ENCODE peak calls at places on chromosomes 7 and 10, in seven cellular contexts. One of them, this sample, is unnamed.

GRCh38 chr10:43201545-43202131 is 63.4 kb downstream of the CSGALNACT2 start:
- DNase-seq in MM.1S: no peak
- DNase-seq in mammary epithelial cell: no peak
- DNase-seq in Calu3: no peak
- DNase-seq in D341Med: peak
- DNase-seq in ACHN: no peak
- DNase-seq in pancreas: peak
- DNase-seq in this sample: no peak

GRCh38 chr7:77326131-77326530 is 90.0 kb downstream of the GSAP start:
- DNase-seq in MM.1S: no peak
- DNase-seq in ACHN: no peak
- DNase-seq in Calu3: no peak
- DNase-seq in D341Med: no peak
- DNase-seq in pancreas: no peak
- DNase-seq in mammary epithelial cell: peak
- DNase-seq in this sample: no peak

GRCh38 chr7:73893342-73894101 is 32.6 kb downstream of the TMEM270 start:
- DNase-seq in mammary epithelial cell: no peak
- DNase-seq in pancreas: peak
- DNase-seq in Calu3: no peak
- DNase-seq in MM.1S: no peak
- DNase-seq in ACHN: no peak
- DNase-seq in D341Med: no peak
- DNase-seq in this sample: no peak

GRCh38 chr7:2979276-2979675 is 64.4 kb downstream of the CARD11 start:
- DNase-seq in D341Med: no peak
- DNase-seq in pancreas: no peak
- DNase-seq in mammary epithelial cell: no peak
- DNase-seq in Calu3: no peak
- DNase-seq in MM.1S: peak
- DNase-seq in ACHN: no peak
- DNase-seq in this sample: no peak

GRCh38 chr7:377069-378040 is 87.4 kb downstream of the FOXL3 start:
- DNase-seq in D341Med: peak
- DNase-seq in pancreas: peak
- DNase-seq in Calu3: no peak
- DNase-seq in ACHN: no peak
- DNase-seq in mammary epithelial cell: no peak
- DNase-seq in MM.1S: no peak
- DNase-seq in this sample: no peak

GRCh38 chr7:17640730-17641377 is 299.4 kb downstream of the SNX13 start:
- DNase-seq in MM.1S: peak
- DNase-seq in D341Med: peak
- DNase-seq in mammary epithelial cell: no peak
- DNase-seq in pancreas: peak
- DNase-seq in ACHN: peak
- DNase-seq in Calu3: peak
- DNase-seq in this sample: no peak

GRCh38 chr7:135856356-135857144 is 107.9 kb upstream of the FAM180A start:
- DNase-seq in Calu3: no peak
- DNase-seq in mammary epithelial cell: peak
- DNase-seq in ACHN: peak
- DNase-seq in D341Med: no peak
- DNase-seq in MM.1S: no peak
- DNase-seq in pancreas: no peak
- DNase-seq in this sample: peak

GRCh38 chr7:130957140-130957513 is 223.1 kb upstream of the KLF14 start:
- DNase-seq in mammary epithelial cell: no peak
- DNase-seq in D341Med: no peak
- DNase-seq in MM.1S: no peak
- DNase-seq in pancreas: no peak
- DNase-seq in ACHN: no peak
- DNase-seq in Calu3: no peak
- DNase-seq in this sample: no peak

GRCh38 chr10:132239126-132240031 is 52.6 kb downstream of the DPYSL4 start:
- DNase-seq in pancreas: no peak
- DNase-seq in Calu3: no peak
- DNase-seq in MM.1S: no peak
- DNase-seq in mammary epithelial cell: no peak
- DNase-seq in ACHN: no peak
- DNase-seq in D341Med: no peak
- DNase-seq in this sample: no peak

GRCh38 chr10:71547841-71548493 is 151.2 kb downstream of the CDH23 start:
- DNase-seq in mammary epithelial cell: no peak
- DNase-seq in pancreas: no peak
- DNase-seq in Calu3: no peak
- DNase-seq in MM.1S: no peak
- DNase-seq in ACHN: no peak
- DNase-seq in D341Med: no peak
- DNase-seq in this sample: no peak

GRCh38 chr7:158802535-158803199 is 26.6 kb downstream of the ESYT2 start:
- DNase-seq in MM.1S: no peak
- DNase-seq in D341Med: no peak
- DNase-seq in ACHN: peak
- DNase-seq in mammary epithelial cell: peak
- DNase-seq in Calu3: no peak
- DNase-seq in pancreas: no peak
- DNase-seq in this sample: peak

GRCh38 chr10:63711866-63712716 is 190.9 kb downstream of the REEP3 start:
- DNase-seq in ACHN: peak
- DNase-seq in Calu3: peak
- DNase-seq in mammary epithelial cell: peak
- DNase-seq in D341Med: peak
- DNase-seq in MM.1S: no peak
- DNase-seq in pancreas: peak
- DNase-seq in this sample: peak

GRCh38 chr7:130009848-130010688 is 41.1 kb downstream of the ZC3HC1 start:
- DNase-seq in mammary epithelial cell: peak
- DNase-seq in MM.1S: peak
- DNase-seq in Calu3: peak
- DNase-seq in ACHN: peak
- DNase-seq in pancreas: peak
- DNase-seq in D341Med: no peak
- DNase-seq in this sample: peak

GRCh38 chr10:97081621-97082235 is 104.0 kb downstream of the SLIT1 start:
- DNase-seq in mammary epithelial cell: peak
- DNase-seq in ACHN: peak
- DNase-seq in D341Med: peak
- DNase-seq in Calu3: peak
- DNase-seq in MM.1S: peak
- DNase-seq in pancreas: peak
- DNase-seq in this sample: peak

GRCh38 chr7:9324513-9324912 is 891.1 kb downstream of the NXPH1 start:
- DNase-seq in ACHN: no peak
- DNase-seq in mammary epithelial cell: no peak
- DNase-seq in pancreas: no peak
- DNase-seq in Calu3: no peak
- DNase-seq in D341Med: no peak
- DNase-seq in MM.1S: no peak
- DNase-seq in this sample: no peak

GRCh38 chr7:30472771-30473392 is 5.7 kb downstream of the NOD1 start:
- DNase-seq in MM.1S: no peak
- DNase-seq in mammary epithelial cell: no peak
- DNase-seq in pancreas: no peak
- DNase-seq in Calu3: no peak
- DNase-seq in ACHN: no peak
- DNase-seq in D341Med: no peak
- DNase-seq in this sample: no peak

GRCh38 chr7:129443612-129444011 is 9.4 kb downstream of the STRIP2 start:
- DNase-seq in D341Med: no peak
- DNase-seq in Calu3: no peak
- DNase-seq in pancreas: peak
- DNase-seq in ACHN: no peak
- DNase-seq in mammary epithelial cell: no peak
- DNase-seq in MM.1S: no peak
- DNase-seq in this sample: no peak

GRCh38 chr7:139855498-139856270 is 26.6 kb downstream of the TBXAS1 start:
- DNase-seq in Calu3: no peak
- DNase-seq in mammary epithelial cell: no peak
- DNase-seq in MM.1S: peak
- DNase-seq in pancreas: no peak
- DNase-seq in ACHN: no peak
- DNase-seq in D341Med: no peak
- DNase-seq in this sample: no peak

GRCh38 chr7:92412745-92413144 is 34.5 kb upstream of the GATAD1 start:
- DNase-seq in pancreas: no peak
- DNase-seq in D341Med: no peak
- DNase-seq in MM.1S: no peak
- DNase-seq in Calu3: no peak
- DNase-seq in ACHN: no peak
- DNase-seq in mammary epithelial cell: no peak
- DNase-seq in this sample: no peak

GRCh38 chr7:151695856-151696555 is 176.3 kb upstream of the RHEB start:
- DNase-seq in Calu3: no peak
- DNase-seq in D341Med: no peak
- DNase-seq in MM.1S: no peak
- DNase-seq in mammary epithelial cell: peak
- DNase-seq in pancreas: no peak
- DNase-seq in ACHN: no peak
- DNase-seq in this sample: no peak

GRCh38 chr10:133258066-133258817 is 18.4 kb downstream of the ADAM8 start:
- DNase-seq in mammary epithelial cell: peak
- DNase-seq in MM.1S: no peak
- DNase-seq in D341Med: no peak
- DNase-seq in pancreas: peak
- DNase-seq in ACHN: peak
- DNase-seq in Calu3: peak
- DNase-seq in this sample: no peak

GRCh38 chr10:43440782-43441134 is 3.8 kb downstream of the ZNF487 start:
- DNase-seq in pancreas: no peak
- DNase-seq in D341Med: no peak
- DNase-seq in MM.1S: no peak
- DNase-seq in Calu3: no peak
- DNase-seq in mammary epithelial cell: no peak
- DNase-seq in ACHN: no peak
- DNase-seq in this sample: no peak

GRCh38 chr7:19964198-19964597 is 190.8 kb upstream of the TMEM196 start:
- DNase-seq in MM.1S: no peak
- DNase-seq in Calu3: no peak
- DNase-seq in pancreas: no peak
- DNase-seq in ACHN: no peak
- DNase-seq in mammary epithelial cell: no peak
- DNase-seq in D341Med: no peak
- DNase-seq in this sample: no peak

GRCh38 chr7:12570529-12571461 is at the start of gene SCIN:
- DNase-seq in ACHN: peak
- DNase-seq in Calu3: peak
- DNase-seq in pancreas: peak
- DNase-seq in mammary epithelial cell: no peak
- DNase-seq in MM.1S: peak
- DNase-seq in D341Med: peak
- DNase-seq in this sample: no peak

GRCh38 chr10:43756343-43756742 is 107.7 kb upstream of the ZNF32 start:
- DNase-seq in pancreas: no peak
- DNase-seq in Calu3: no peak
- DNase-seq in ACHN: no peak
- DNase-seq in mammary epithelial cell: no peak
- DNase-seq in D341Med: no peak
- DNase-seq in MM.1S: no peak
- DNase-seq in this sample: no peak

GRCh38 chr7:24827027-24827426 is 69.8 kb upstream of the GSDME start:
- DNase-seq in MM.1S: no peak
- DNase-seq in D341Med: no peak
- DNase-seq in ACHN: no peak
- DNase-seq in mammary epithelial cell: peak
- DNase-seq in pancreas: no peak
- DNase-seq in Calu3: no peak
- DNase-seq in this sample: no peak

GRCh38 chr10:63720072-63720537 is 198.9 kb downstream of the REEP3 start:
- DNase-seq in MM.1S: peak
- DNase-seq in Calu3: peak
- DNase-seq in D341Med: peak
- DNase-seq in pancreas: peak
- DNase-seq in ACHN: peak
- DNase-seq in mammary epithelial cell: peak
- DNase-seq in this sample: no peak

GRCh38 chr7:66043681-66044497 is 31.7 kb upstream of the ASL start:
- DNase-seq in MM.1S: no peak
- DNase-seq in mammary epithelial cell: no peak
- DNase-seq in D341Med: no peak
- DNase-seq in ACHN: peak
- DNase-seq in pancreas: peak
- DNase-seq in Calu3: peak
- DNase-seq in this sample: no peak

GRCh38 chr7:142717453-142717852 is 31.8 kb upstream of the PRSS1 start:
- DNase-seq in MM.1S: no peak
- DNase-seq in pancreas: no peak
- DNase-seq in ACHN: no peak
- DNase-seq in Calu3: no peak
- DNase-seq in D341Med: no peak
- DNase-seq in mammary epithelial cell: no peak
- DNase-seq in this sample: no peak

GRCh38 chr10:134205-134742 is 981 bp upstream of the ZMYND11 start:
- DNase-seq in MM.1S: peak
- DNase-seq in D341Med: peak
- DNase-seq in mammary epithelial cell: peak
- DNase-seq in pancreas: no peak
- DNase-seq in ACHN: peak
- DNase-seq in Calu3: no peak
- DNase-seq in this sample: no peak

GRCh38 chr10:33509231-33509871 is 174.9 kb upstream of the NRP1 start:
- DNase-seq in MM.1S: no peak
- DNase-seq in D341Med: no peak
- DNase-seq in pancreas: peak
- DNase-seq in Calu3: peak
- DNase-seq in mammary epithelial cell: peak
- DNase-seq in ACHN: peak
- DNase-seq in this sample: peak

GRCh38 chr7:95772771-95773581 is 622 bp downstream of the DYNC1I1 start:
- DNase-seq in D341Med: no peak
- DNase-seq in pancreas: peak
- DNase-seq in ACHN: no peak
- DNase-seq in MM.1S: no peak
- DNase-seq in Calu3: no peak
- DNase-seq in mammary epithelial cell: peak
- DNase-seq in this sample: no peak

GRCh38 chr7:75729851-75730274 is 8.9 kb downstream of the HIP1 start:
- DNase-seq in MM.1S: no peak
- DNase-seq in pancreas: no peak
- DNase-seq in Calu3: no peak
- DNase-seq in ACHN: no peak
- DNase-seq in D341Med: no peak
- DNase-seq in mammary epithelial cell: no peak
- DNase-seq in this sample: no peak

GRCh38 chr7:36749282-36749960 is 25.1 kb upstream of the AOAH start:
- DNase-seq in MM.1S: no peak
- DNase-seq in mammary epithelial cell: peak
- DNase-seq in Calu3: no peak
- DNase-seq in ACHN: no peak
- DNase-seq in D341Med: no peak
- DNase-seq in pancreas: no peak
- DNase-seq in this sample: no peak

GRCh38 chr10:91198781-91199180 is 21.7 kb upstream of the PCGF5 start:
- DNase-seq in D341Med: no peak
- DNase-seq in Calu3: no peak
- DNase-seq in pancreas: no peak
- DNase-seq in MM.1S: peak
- DNase-seq in ACHN: no peak
- DNase-seq in mammary epithelial cell: peak
- DNase-seq in this sample: no peak

GRCh38 chr10:24351883-24352778 is 143.2 kb downstream of the KIAA1217 start:
- DNase-seq in pancreas: no peak
- DNase-seq in mammary epithelial cell: no peak
- DNase-seq in D341Med: no peak
- DNase-seq in ACHN: no peak
- DNase-seq in MM.1S: no peak
- DNase-seq in Calu3: no peak
- DNase-seq in this sample: no peak

GRCh38 chr7:1238363-1239331 is 6.0 kb downstream of the UNCX start:
- DNase-seq in pancreas: no peak
- DNase-seq in mammary epithelial cell: no peak
- DNase-seq in Calu3: no peak
- DNase-seq in ACHN: no peak
- DNase-seq in D341Med: no peak
- DNase-seq in MM.1S: no peak
- DNase-seq in this sample: no peak

This sample was measured in H54.